ENCODE peak calls at places on chromosomes 3 and 15, in five cellular contexts. Y, O, K, D and F are unnamed samples.

GRCh38 chr3:197026481-197026866 is 3.1 kb downstream of the MELTF start:
- DNase-seq in Y (no peak), O (no peak), K (no peak), D (no peak), F (no peak)

GRCh38 chr3:160127308-160127707 is 97.9 kb upstream of the C3orf80 start:
- DNase-seq in Y (no peak), O (no peak), K (no peak), D (no peak), F (no peak)

GRCh38 chr3:186166491-186167288 is 57.8 kb upstream of the ETV5 start:
- DNase-seq in Y (no peak), O (no peak), K (no peak), D (no peak), F (no peak)

GRCh38 chr15:62896380-62896866 is 146.1 kb upstream of the TPM1 start:
- DNase-seq in Y (no peak), O (no peak), K (no peak), D (no peak), F (no peak)

GRCh38 chr3:8324727-8325126 is 176.9 kb upstream of the LMCD1 start:
- DNase-seq in Y (peak), O (peak), K (peak), D (peak), F (peak)

GRCh38 chr3:169327969-169328368 is 335.5 kb downstream of the MECOM start:
- DNase-seq in Y (no peak), O (no peak), K (no peak), D (no peak), F (no peak)

GRCh38 chr15:63503739-63504246 is 600 bp upstream of the USP3 start:
- DNase-seq in Y (peak), O (peak), K (peak), D (peak), F (peak)

GRCh38 chr3:2543247-2543646 is 444.6 kb downstream of the CNTN4 start:
- DNase-seq in Y (no peak), O (no peak), K (no peak), D (no peak), F (no peak)

GRCh38 chr3:8990266-8991215 is 27.3 kb upstream of the RAD18 start:
- DNase-seq in Y (no peak), O (no peak), K (no peak), D (no peak), F (no peak)